ENCODE peak calls at places on chromosome 22, in seven cellular contexts. V is ovary; M is OCI-LY7; K is CD8-positive, alpha-beta T cell; L is body of pancreas; Y is uterus; E is thoracic aorta. R is an unnamed sample.

GRCh38 chr22:32080904-32081303 is 37.8 kb downstream of the SLC5A1 start:
- DNase-seq in E (no peak), M (peak; percentile 49), K (no peak), L (no peak), Y (no peak), V (no peak), R (peak; percentile 83)

GRCh38 chr22:27825174-27825573 is 23.6 kb upstream of the MN1 start:
- DNase-seq in E (no peak), K (no peak), Y (no peak), L (no peak), V (no peak), M (peak; percentile 12), R (no peak)

GRCh38 chr22:28075260-28075981 is 156.4 kb upstream of the PITPNB start:
- DNase-seq in Y (peak; percentile 68), M (no peak), E (no peak), L (peak; percentile 66), V (peak; percentile 35), K (no peak), R (peak; percentile 72)

GRCh38 chr22:27820896-27821866 is 19.6 kb upstream of the MN1 start:
- DNase-seq in V (no peak), K (no peak), Y (no peak), L (no peak), E (no peak), M (no peak), R (no peak)

GRCh38 chr22:27990879-27991278 is 71.8 kb upstream of the PITPNB start:
- DNase-seq in V (peak; percentile 30), M (peak; percentile 67), E (no peak), Y (peak; percentile 51), L (no peak), K (peak; percentile 45), R (peak; percentile 70)

GRCh38 chr22:37815593-37815992 is 7.6 kb upstream of the GALR3 start:
- DNase-seq in V (no peak), E (no peak), M (no peak), K (no peak), Y (no peak), L (no peak), R (no peak)

GRCh38 chr22:47036352-47036751 is 273.9 kb downstream of the TBC1D22A start:
- DNase-seq in K (no peak), L (no peak), E (no peak), V (no peak), M (no peak), Y (no peak), R (no peak)

GRCh38 chr22:36331912-36332622 is 55.7 kb downstream of the MYH9 start:
- DNase-seq in K (peak; percentile 82), Y (peak; percentile 85), L (peak; percentile 46), E (no peak), V (peak; percentile 54), M (peak; percentile 71), R (peak; percentile 67)

GRCh38 chr22:33274214-33274828 is 216.1 kb upstream of the SYN3 start:
- DNase-seq in V (no peak), K (no peak), E (no peak), Y (no peak), L (peak; percentile 16), M (peak; percentile 87), R (peak; percentile 6)

GRCh38 chr22:44710474-44711235 is 8.7 kb downstream of the PRR5 start:
- DNase-seq in V (no peak), Y (no peak), L (no peak), M (peak; percentile 20), K (peak; percentile 75), E (no peak), R (no peak)

GRCh38 chr22:40400173-40400572 is 29.8 kb downstream of the SGSM3 start:
- DNase-seq in K (peak; percentile 67), E (no peak), M (peak; percentile 91), V (no peak), L (no peak), Y (no peak), R (no peak)

GRCh38 chr22:17581631-17582030 is 18.3 kb downstream of the SLC25A18 start:
- DNase-seq in M (no peak), E (no peak), V (no peak), Y (no peak), K (no peak), L (no peak), R (no peak)

DNA sequence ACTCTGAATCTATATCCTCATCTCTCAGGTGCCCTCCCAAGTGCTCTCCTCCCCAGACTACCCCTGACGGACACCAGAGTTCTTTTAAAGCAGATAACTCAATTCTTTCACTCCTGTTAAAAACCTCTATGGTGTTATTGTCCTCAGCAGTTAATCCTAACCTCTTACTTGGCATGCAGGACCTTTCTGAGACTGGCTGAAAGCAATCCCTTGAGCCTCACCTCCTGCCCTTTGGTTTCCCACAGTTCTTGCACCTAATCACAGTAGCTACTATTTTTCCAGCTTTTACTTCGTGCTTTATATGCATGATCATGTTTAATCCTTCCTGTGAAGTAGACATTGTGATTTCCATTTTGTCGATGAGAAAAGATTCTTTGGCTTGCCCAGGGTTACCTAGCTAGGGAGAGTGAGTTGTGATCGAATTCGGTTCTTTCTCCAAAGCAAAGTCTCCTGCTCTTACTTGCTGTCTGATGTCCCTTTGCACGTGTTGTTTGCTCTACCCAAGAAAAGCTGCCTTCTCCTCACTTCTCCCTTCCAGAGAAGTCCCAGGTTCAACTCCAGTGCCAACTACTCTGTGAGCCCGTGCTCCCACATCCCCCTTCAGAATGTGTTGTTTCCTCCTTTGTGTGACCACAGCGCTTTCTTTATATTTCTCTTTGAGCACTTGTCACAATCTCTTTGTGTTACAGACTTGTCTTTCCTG is 2.1 kb downstream of the UBE2L3 start:
- DNase-seq in V (no peak), K (no peak), M (no peak), Y (no peak), L (no peak), E (no peak), R (no peak)
- H3K4me3 ChIP-seq in V (no peak overlapping the region), K (no peak overlapping the region), M (peak overlapping the region; percentile 90), Y (no peak overlapping the region), L (no peak overlapping the region), E (peak overlapping the region; percentile 3), R (peak overlapping the region; percentile 90)

DNA sequence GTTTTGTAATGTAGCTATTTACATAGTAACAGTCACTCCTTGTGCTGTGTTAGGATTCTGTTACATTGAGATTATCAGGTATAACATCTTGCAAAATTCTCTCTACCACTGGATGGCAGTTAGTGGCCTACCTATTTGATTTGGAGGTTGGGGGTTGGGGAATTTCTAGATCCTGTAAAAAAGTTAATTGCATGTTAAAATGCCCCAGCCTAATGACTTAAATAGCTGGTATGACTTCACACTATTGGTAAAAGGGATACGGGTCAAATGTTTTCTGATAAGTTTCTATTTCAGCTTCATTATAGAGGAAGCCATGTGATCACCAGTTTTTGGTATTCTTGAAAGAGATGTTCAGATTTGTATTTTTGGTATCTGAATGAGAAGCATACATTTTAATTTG is 2.8 kb downstream of the GRK3 start:
- DNase-seq in K (no peak), M (peak; percentile 46), E (no peak), V (no peak), Y (no peak), L (no peak), R (no peak)
- TF ChIP-seq CTCF in K (no peak), M (peak; percentile 75), E (no peak), V (no peak), Y (no peak), L (no peak), R (no peak)

GRCh38 chr22:19743626-19744025 is 17.0 kb upstream of the TBX1 start:
- DNase-seq in V (no peak), E (no peak), Y (no peak), L (no peak), K (no peak), M (no peak), R (no peak)
- H3K4me3 ChIP-seq in V (no peak overlapping the region), E (no peak overlapping the region), Y (no peak overlapping the region), L (no peak overlapping the region), K (no peak overlapping the region), M (no peak overlapping the region), R (no peak overlapping the region)

GRCh38 chr22:29724843-29725242 is 5.0 kb downstream of the CABP7 start:
- DNase-seq in M (no peak), E (no peak), K (no peak), L (no peak), V (no peak), Y (no peak), R (no peak)

GRCh38 chr22:29726104-29726503 is 6.3 kb downstream of the CABP7 start:
- DNase-seq in E (no peak), L (no peak), Y (no peak), K (no peak), M (no peak), V (no peak), R (no peak)

GRCh38 chr22:29729161-29729560 is 9.4 kb downstream of the CABP7 start:
- DNase-seq in M (no peak), Y (no peak), L (no peak), E (no peak), K (no peak), V (no peak), R (no peak)

GRCh38 chr22:29726512-29727247 is 6.9 kb downstream of the CABP7 start:
- DNase-seq in L (no peak), K (no peak), V (no peak), E (no peak), M (no peak), Y (no peak), R (no peak)

DNA sequence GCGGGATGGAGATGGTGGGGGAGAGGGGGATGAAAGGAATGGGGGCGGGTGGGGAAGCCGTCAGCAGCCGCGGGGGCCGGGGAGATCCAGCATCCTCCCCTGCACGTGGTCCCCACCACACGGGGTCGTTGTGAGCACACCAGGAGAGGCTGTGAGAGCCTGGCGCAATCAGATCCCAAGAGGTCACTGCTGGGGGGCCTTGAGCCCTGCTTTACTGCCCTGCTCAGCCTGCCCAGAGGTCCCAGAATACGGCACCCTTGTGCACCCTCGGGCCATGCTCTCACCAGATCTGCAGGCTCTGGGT is 7.4 kb downstream of the CABP7 start:
- DNase-seq in Y (peak; percentile 28), K (no peak), E (no peak), V (peak; percentile 27), M (peak; percentile 30), L (peak; percentile 39), R (peak; percentile 47)
- TF ChIP-seq CTCF in Y (no peak), K (no peak), E (no peak), V (no peak), M (peak; percentile 58), L (peak; percentile 7), R (peak; percentile 49)